ENCODE peak calls at places on chromosomes 13 and 19, in five cellular contexts. G is fibroblast of pulmonary artery, K is psoas muscle, R is OCI-LY7, C is brain microvascular endothelial cell. H is an unnamed sample.

GRCh38 chr13:114088863-114089262 is 43.6 kb downstream of the RASA3 start:
- DNase-seq in G (no peak), K (no peak), R (no peak), C (no peak), H (no peak)

GRCh38 chr13:48840366-48840765 is 135.3 kb upstream of the FNDC3A start:
- DNase-seq in G (no peak), K (no peak), R (no peak), C (no peak), H (no peak)

GRCh38 chr19:12773571-12773970 is 1.8 kb downstream of the HOOK2 start:
- DNase-seq in G (peak; percentile 40), K (no peak), R (peak; percentile 45), C (no peak), H (peak; percentile 40)

GRCh38 chr13:30061217-30061616 is 210.8 kb upstream of the UBL3 start:
- DNase-seq in G (no peak), K (no peak), R (no peak), C (no peak), H (peak; percentile 23)

GRCh38 chr13:35599385-35599784 is 122.9 kb upstream of the MAB21L1 start:
- DNase-seq in G (no peak), K (no peak), R (no peak), C (no peak), H (no peak)

GRCh38 chr19:37817180-37817911 is 38.0 kb upstream of the ZNF573 start:
- DNase-seq in G (peak; percentile 27), K (peak; percentile 82), R (no peak), C (peak; percentile 34), H (peak; percentile 45)

GRCh38 chr13:27822873-27823311 is 30.6 kb downstream of the GSX1 start:
- DNase-seq in G (peak; percentile 16), K (no peak), R (no peak), C (no peak), H (no peak)

GRCh38 chr19:49408816-49409440 is 14.3 kb downstream of the PTH2 start:
- DNase-seq in G (no peak), K (no peak), R (peak; percentile 44), C (no peak), H (no peak)

GRCh38 chr19:7355151-7355845 is 6.6 kb downstream of the ARHGEF18 start:
- DNase-seq in G (peak; percentile 38), K (no peak), R (no peak), C (no peak), H (no peak)

GRCh38 chr19:46475976-46476375 is 4.6 kb upstream of the PNMA8A start:
- DNase-seq in G (no peak), K (no peak), R (no peak), C (peak; percentile 30), H (no peak)

GRCh38 chr13:23771966-23772365 is 117.2 kb downstream of the MIPEP start:
- DNase-seq in G (no peak), K (no peak), R (no peak), C (no peak), H (peak; percentile 41)

GRCh38 chr19:13882419-13882795 is 5.5 kb downstream of the NANOS3 start:
- DNase-seq in G (no peak), K (no peak), R (no peak), C (no peak), H (no peak)

GRCh38 chr13:100673831-100674362 is 698 bp downstream of the TMTC4 start:
- DNase-seq in G (peak; percentile 92), K (peak; percentile 81), R (peak; percentile 11), C (peak; percentile 84), H (peak; percentile 87)

GRCh38 chr13:42740753-42741152 is 40.6 kb upstream of the FAM216B start:
- DNase-seq in G (peak; percentile 39), K (peak; percentile 65), R (no peak), C (peak; percentile 31), H (no peak)

GRCh38 chr13:78376033-78376432 is 227.3 kb downstream of the POU4F1 start:
- DNase-seq in G (peak; percentile 13), K (no peak), R (no peak), C (no peak), H (no peak)

GRCh38 chr13:31111136-31111535 is 50.6 kb downstream of the HSPH1 start:
- DNase-seq in G (peak; percentile 66), K (no peak), R (no peak), C (peak; percentile 7), H (no peak)

GRCh38 chr19:49560358-49560900 is 19.9 kb downstream of the NOSIP start:
- DNase-seq in G (no peak), K (peak; percentile 78), R (no peak), C (no peak), H (no peak)

GRCh38 chr19:33248954-33249613 is 23.4 kb upstream of the SLC7A10 start:
- DNase-seq in G (no peak), K (peak; percentile 60), R (no peak), C (no peak), H (no peak)

GRCh38 chr19:34539396-34539795 is 57.8 kb downstream of the WTIP start:
- DNase-seq in G (no peak), K (no peak), R (no peak), C (no peak), H (no peak)

GRCh38 chr19:21022996-21023395 is 2.5 kb downstream of the ZNF430 start:
- DNase-seq in G (peak; percentile 27), K (no peak), R (no peak), C (peak; percentile 56), H (peak; percentile 36)

GRCh38 chr13:87999141-87999765 is 328.1 kb downstream of the SLITRK5 start:
- DNase-seq in G (peak; percentile 26), K (no peak), R (no peak), C (no peak), H (no peak)

GRCh38 chr13:98052412-98052811 is 90.5 kb upstream of the FARP1 start:
- DNase-seq in G (no peak), K (no peak), R (no peak), C (no peak), H (no peak)

GRCh38 chr13:53191091-53191490 is 162.5 kb downstream of the OLFM4 start:
- DNase-seq in G (peak; percentile 4), K (no peak), R (no peak), C (no peak), H (no peak)

GRCh38 chr13:87094646-87095045 is 576.5 kb upstream of the SLITRK5 start:
- DNase-seq in G (peak; percentile 1), K (no peak), R (no peak), C (no peak), H (no peak)

GRCh38 chr13:94677799-94678198 is 34.5 kb downstream of the SOX21 start:
- DNase-seq in G (no peak), K (no peak), R (no peak), C (no peak), H (no peak)

GRCh38 chr13:113448545-113448884 is 4.8 kb downstream of the ADPRHL1 start:
- DNase-seq in G (no peak), K (peak; percentile 73), R (peak; percentile 51), C (no peak), H (peak; percentile 42)

GRCh38 chr19:18046066-18046718 is 38.2 kb downstream of the ARRDC2 start:
- DNase-seq in G (peak; percentile 58), K (peak; percentile 68), R (no peak), C (peak; percentile 59), H (peak; percentile 68)

GRCh38 chr19:50184196-50184595 is 19.2 kb upstream of the MYH14 start:
- DNase-seq in G (no peak), K (no peak), R (no peak), C (no peak), H (no peak)

GRCh38 chr13:60787083-60787482 is 390.1 kb downstream of the TDRD3 start:
- DNase-seq in G (no peak), K (no peak), R (no peak), C (no peak), H (no peak)

GRCh38 chr13:19861762-19862161 is 1.7 kb downstream of the ZMYM5 start:
- DNase-seq in G (no peak), K (no peak), R (no peak), C (no peak), H (no peak)

GRCh38 chr19:28019901-28020300 is 1193.0 kb downstream of the UQCRFS1 start:
- DNase-seq in G (no peak), K (no peak), R (no peak), C (no peak), H (no peak)

GRCh38 chr13:85283408-85283807 is 515.8 kb downstream of the SLITRK6 start:
- DNase-seq in G (peak; percentile 10), K (no peak), R (no peak), C (peak; percentile 4), H (no peak)

GRCh38 chr13:51249254-51249653 is 27.1 kb downstream of the FAM124A start:
- DNase-seq in G (no peak), K (no peak), R (no peak), C (no peak), H (no peak)

GRCh38 chr19:5665781-5666513 is 14.4 kb downstream of the MICOS13 start:
- DNase-seq in G (peak; percentile 58), K (no peak), R (no peak), C (peak; percentile 74), H (peak; percentile 53)
- TF ChIP-seq CTCF in G (peak; percentile 23), K (no peak), R (peak; percentile 35), C (peak; percentile 59), H (peak; percentile 19)

GRCh38 chr19:11199517-11199916 is 2.2 kb upstream of the KANK2 start:
- DNase-seq in G (no peak), K (no peak), R (no peak), C (no peak), H (no peak)

GRCh38 chr19:11198769-11199469 is 1.6 kb upstream of the KANK2 start:
- DNase-seq in G (no peak), K (peak; percentile 35), R (no peak), C (no peak), H (no peak)

GRCh38 chr19:11197291-11198174 is at the start of gene KANK2:
- DNase-seq in G (peak; percentile 75), K (peak; percentile 88), R (peak; percentile 86), C (peak; percentile 33), H (peak; percentile 81)

GRCh38 chr19:11196406-11197287 is 698 bp downstream of the KANK2 start:
- DNase-seq in G (peak; percentile 36), K (peak; percentile 71), R (peak; percentile 53), C (no peak), H (no peak)

GRCh38 chr19:11198175-11198534 is 810 bp upstream of the KANK2 start:
- DNase-seq in G (no peak), K (no peak), R (no peak), C (no peak), H (no peak)
- H3K4me3 ChIP-seq in G (no peak overlapping the region), K (peak overlapping the region; percentile 76), R (peak overlapping the region; percentile 97), C (no peak overlapping the region), H (no peak overlapping the region)

GRCh38 chr13:74889321-74889720 is 592.6 kb downstream of the TBC1D4 start:
- DNase-seq in G (peak; percentile 65), K (no peak), R (no peak), C (no peak), H (peak; percentile 14)

GRCh38 chr13:74886496-74886895 is 595.5 kb downstream of the TBC1D4 start:
- DNase-seq in G (peak; percentile 34), K (no peak), R (no peak), C (no peak), H (peak; percentile 13)

DNA sequence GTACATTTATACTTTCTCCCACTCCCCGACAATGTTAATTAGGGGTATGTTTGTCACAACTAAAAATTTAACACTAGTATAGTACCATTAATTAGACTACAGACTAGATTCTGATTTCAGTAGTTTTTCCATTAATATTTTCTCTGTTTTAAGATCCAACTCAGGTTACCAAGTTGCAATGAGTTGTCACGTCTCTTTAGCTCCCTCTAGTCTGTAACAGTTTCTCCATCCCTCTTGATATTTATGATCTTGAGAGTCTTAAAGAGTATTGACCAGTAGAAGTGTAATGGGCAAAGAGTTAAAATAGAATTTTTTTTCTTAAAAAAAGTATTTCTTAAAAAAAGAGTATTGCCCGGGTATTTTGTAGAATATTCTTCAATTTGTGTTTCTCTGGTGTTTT is 598.1 kb downstream of the TBC1D4 start:
- DNase-seq in G (no peak), K (no peak), R (peak; percentile 1), C (no peak), H (no peak)
- TF ChIP-seq CTCF in G (peak; percentile 25), K (no peak), R (peak; percentile 48), C (peak; percentile 40), H (peak; percentile 23)

GRCh38 chr13:111557921-111558699 is 237.7 kb downstream of the TEX29 start:
- DNase-seq in G (no peak), K (no peak), R (no peak), C (no peak), H (no peak)
- H3K4me3 ChIP-seq in G (no peak overlapping the region), K (no peak overlapping the region), R (no peak overlapping the region), C (no peak overlapping the region), H (no peak overlapping the region)